ENCODE peak calls at places on chromosomes 5 and 9, in five cellular contexts. P, D, Y, O and I are unnamed samples.
A peak's percentile ranks its signal among the peaks of the same experiment; 100 is the strongest.

GRCh38 chr5:139394123-139394653 is 716 bp downstream of the PROB1 start:
- DNase-seq in Y (peak; percentile 62), D (no peak), P (no peak), O (peak; percentile 83), I (no peak)

GRCh38 chr5:27969157-27969556 is 930.8 kb upstream of the CDH9 start:
- DNase-seq in D (no peak), O (no peak), P (no peak), Y (no peak), I (no peak)

GRCh38 chr5:57171818-57172465 is 1.9 kb upstream of the GPBP1 start:
- DNase-seq in O (no peak), Y (no peak), D (no peak), P (no peak), I (peak; percentile 51)

GRCh38 chr5:16964821-16965220 is 28.7 kb upstream of the MYO10 start:
- DNase-seq in Y (no peak), O (no peak), P (no peak), D (no peak), I (no peak)

GRCh38 chr5:83345423-83345822 is 126.1 kb upstream of the VCAN start:
- DNase-seq in P (no peak), Y (no peak), D (no peak), O (no peak), I (no peak)

GRCh38 chr5:66717455-66718373 is 121.5 kb downstream of the MAST4 start:
- DNase-seq in D (no peak), Y (peak; percentile 24), O (peak; percentile 12), P (no peak), I (no peak)

GRCh38 chr9:111427186-111427585 is 57.0 kb downstream of the ECPAS start:
- DNase-seq in Y (no peak), O (no peak), D (no peak), P (no peak), I (no peak)

GRCh38 chr9:35907732-35908483 is 1.4 kb upstream of the SPAAR start:
- DNase-seq in Y (peak; percentile 75), O (peak; percentile 86), D (peak; percentile 51), P (peak; percentile 65), I (peak; percentile 97)

GRCh38 chr9:114552716-114553115 is 34.9 kb upstream of the ATP6V1G1 start:
- DNase-seq in D (no peak), P (no peak), Y (no peak), O (no peak), I (peak; percentile 33)

GRCh38 chr5:170221319-170221718 is 11.5 kb upstream of the C5orf58 start:
- DNase-seq in Y (no peak), D (no peak), P (no peak), O (no peak), I (no peak)

GRCh38 chr9:93899609-93900435 is 55.3 kb downstream of the BARX1 start:
- DNase-seq in Y (peak; percentile 5), P (no peak), O (peak; percentile 8), D (peak; percentile 2), I (no peak)

GRCh38 chr9:76459691-76460635 is 981 bp downstream of the GCNT1 start:
- DNase-seq in Y (peak; percentile 24), P (peak; percentile 55), O (peak; percentile 21), D (peak; percentile 31), I (peak; percentile 68)

GRCh38 chr5:137039939-137040515 is 459.1 kb downstream of the SPOCK1 start:
- DNase-seq in P (no peak), O (no peak), D (no peak), Y (no peak), I (no peak)

GRCh38 chr5:51396797-51397196 is 13.5 kb downstream of the ISL1 start:
- DNase-seq in D (no peak), O (no peak), P (no peak), Y (no peak), I (peak; percentile 40)

GRCh38 chr5:158914008-158914407 is 185.7 kb downstream of the EBF1 start:
- DNase-seq in Y (no peak), D (no peak), O (no peak), P (no peak), I (no peak)

GRCh38 chr9:85425153-85425611 is 316.6 kb downstream of the AGTPBP1 start:
- DNase-seq in O (peak; percentile 77), D (peak; percentile 63), P (peak; percentile 42), Y (peak; percentile 35), I (peak; percentile 81)

GRCh38 chr9:137350696-137351584 is 48.9 kb upstream of the NRARP start:
- DNase-seq in Y (no peak), O (no peak), P (no peak), D (no peak), I (no peak)

GRCh38 chr9:137240321-137240840 is 706 bp upstream of the TUBB4B start:
- DNase-seq in P (peak; percentile 40), Y (peak; percentile 84), O (peak; percentile 84), D (peak; percentile 76), I (peak; percentile 64)

GRCh38 chr5:21067724-21068123 is 1079.7 kb upstream of the CDH18 start:
- DNase-seq in D (no peak), O (no peak), Y (no peak), P (no peak), I (no peak)

DNA sequence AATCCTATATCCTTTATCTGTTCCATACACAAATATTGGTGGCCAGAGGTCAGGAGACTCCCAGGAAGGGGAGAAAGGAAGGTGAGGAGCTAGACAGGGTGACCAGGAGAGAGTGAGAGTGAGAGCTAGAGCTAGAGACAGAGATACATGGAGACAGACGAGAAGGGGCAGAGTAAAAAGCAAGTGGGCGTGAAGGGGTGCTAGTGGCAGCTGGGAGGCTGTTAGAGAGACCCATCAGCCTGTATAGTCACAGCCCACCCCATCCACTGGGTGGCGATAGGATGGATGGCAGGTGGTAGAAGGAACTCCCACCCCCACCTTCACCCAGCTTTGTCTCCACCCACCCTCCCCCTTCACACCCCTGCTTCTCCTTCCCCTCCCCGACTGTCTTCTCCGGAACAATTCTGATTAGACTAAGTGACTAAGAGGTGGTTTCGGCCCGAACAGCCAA is 32.8 kb downstream of the PCDH1 start:
- DNase-seq in O (peak; percentile 52), Y (no peak), D (no peak), P (no peak), I (peak; percentile 44)
- TF ChIP-seq CTCF in O (no peak), Y (no peak), D (no peak), P (peak; percentile 23), I (no peak)

GRCh38 chr9:89374176-89374575 is 55.9 kb downstream of the SECISBP2 start:
- DNase-seq in D (no peak), P (peak; percentile 55), O (no peak), Y (no peak), I (no peak)
- H3K27ac ChIP-seq in D (no peak overlapping the region), P (no peak overlapping the region), O (no peak overlapping the region), Y (no peak overlapping the region), I (no peak overlapping the region)

DNA sequence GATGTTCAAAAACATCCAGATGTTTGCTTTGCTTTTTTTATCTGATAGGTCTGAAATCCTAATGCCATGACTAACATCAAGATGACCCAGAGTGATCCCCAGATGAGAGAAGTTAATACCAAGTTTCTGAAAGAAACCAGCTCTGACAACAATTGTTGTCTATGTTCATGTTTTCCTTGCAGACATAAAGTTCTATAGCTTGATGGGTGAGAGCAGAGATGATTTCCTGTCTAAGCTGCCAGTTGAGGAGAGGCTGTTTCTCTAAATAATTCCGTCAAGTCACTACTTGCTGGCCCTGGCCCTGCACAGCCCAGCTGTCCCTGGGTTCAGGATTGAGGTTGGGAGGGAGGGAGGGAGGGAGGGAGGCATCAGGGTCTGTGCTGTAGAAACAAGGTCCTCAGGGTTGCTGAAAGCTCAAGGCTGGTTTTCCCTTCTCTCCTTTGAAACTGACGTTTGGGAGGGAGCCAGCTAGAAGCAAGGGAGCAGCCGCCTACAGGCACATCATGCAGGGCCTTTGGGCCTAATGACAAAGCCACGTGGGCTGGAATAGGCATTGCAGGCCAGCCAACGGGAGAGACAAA is 3.9 kb downstream of the SPARC start:
- DNase-seq in P (no peak), Y (no peak), D (no peak), O (no peak), I (no peak)
- TF ChIP-seq CTCF in P (peak; percentile 29), Y (peak; percentile 13), D (no peak), O (no peak), I (no peak)

DNA sequence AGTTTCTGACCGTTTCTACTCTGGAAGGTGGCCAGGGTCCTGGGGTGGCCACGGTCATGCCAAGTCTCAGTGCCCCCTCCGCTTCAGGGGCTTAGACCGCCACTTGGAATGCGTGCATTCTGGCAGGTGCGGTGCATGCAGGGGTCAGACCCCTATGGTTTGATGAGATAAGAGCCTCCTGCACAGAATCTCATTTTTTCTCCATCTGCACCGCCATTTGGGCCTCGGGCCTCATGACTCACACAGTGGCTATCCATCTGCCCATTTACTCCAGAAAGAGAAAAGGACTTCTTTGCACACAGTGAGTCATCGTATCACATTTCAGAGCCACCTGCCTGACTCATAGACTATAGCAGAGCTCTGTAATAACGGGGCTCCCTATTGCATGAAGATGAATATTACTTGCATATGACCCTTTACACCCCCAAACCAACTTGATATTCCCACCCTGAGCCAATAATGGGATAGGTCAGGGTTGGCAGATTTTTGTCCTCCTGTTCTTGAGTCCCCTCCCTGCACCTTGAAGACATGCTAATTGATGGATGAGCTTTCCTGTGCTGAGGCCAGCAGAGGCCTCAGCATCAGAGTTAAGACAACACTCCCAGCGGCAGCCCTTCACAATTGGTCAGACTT is 157.4 kb downstream of the NR3C1 start:
- DNase-seq in Y (no peak), P (peak; percentile 96), O (no peak), D (no peak), I (peak; percentile 99)
- H3K27ac ChIP-seq in Y (no peak overlapping the region), P (peak overlapping the region; percentile 94), O (peak overlapping the region; percentile 95), D (no peak overlapping the region), I (peak overlapping the region; percentile 99)

GRCh38 chr9:118108971-118109370 is 404.8 kb downstream of the TLR4 start:
- DNase-seq in P (no peak), Y (no peak), O (no peak), D (no peak), I (no peak)

GRCh38 chr9:118109542-118109941 is 405.3 kb downstream of the TLR4 start:
- DNase-seq in P (no peak), O (no peak), Y (no peak), D (no peak), I (no peak)

DNA sequence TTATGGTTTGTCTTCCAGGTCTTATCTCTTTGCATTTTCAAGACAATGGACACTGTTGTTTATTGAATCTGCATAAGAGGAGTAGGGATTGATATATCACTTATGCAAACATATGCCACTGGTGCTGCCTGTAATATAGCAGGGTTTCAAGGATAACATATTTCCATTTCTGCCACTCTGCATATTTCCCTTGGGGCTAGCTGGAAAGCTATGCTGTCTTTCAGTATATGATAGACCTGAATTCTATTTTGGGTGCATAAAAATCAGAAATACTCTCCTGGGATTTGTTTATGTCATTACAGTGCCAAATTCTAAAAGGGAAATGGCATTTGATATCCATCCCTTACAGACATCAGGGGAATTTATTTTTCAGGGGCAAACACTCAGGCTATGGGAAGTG is 400.2 kb downstream of the TLR4 start:
- DNase-seq in O (no peak), D (no peak), Y (no peak), P (no peak), I (no peak)
- TF ChIP-seq CTCF in O (no peak), D (no peak), Y (no peak), P (no peak), I (no peak)

GRCh38 chr5:89388872-89389271 is 505.9 kb upstream of the MEF2C start:
- DNase-seq in Y (no peak), P (no peak), D (no peak), O (no peak), I (no peak)
- H3K27ac ChIP-seq in Y (no peak overlapping the region), P (no peak overlapping the region), D (no peak overlapping the region), O (no peak overlapping the region), I (no peak overlapping the region)